ENCODE peak calls at places on chromosomes 6 and 20, in four cellular contexts. M is NCI-H774, X is lower lobe of right lung, G is NAMALWA. R is an unnamed sample.

GRCh38 chr20:17557675-17558006 is 12.2 kb upstream of the DSTN start:
- DNase-seq in M (peak; percentile 45), X (no peak), G (no peak), R (peak; percentile 57)

GRCh38 chr20:20070871-20071726 is 18.8 kb downstream of the CFAP61 start:
- DNase-seq in M (no peak), X (no peak), G (no peak), R (no peak)

GRCh38 chr20:52004720-52005119 is 186.9 kb downstream of the ZFP64 start:
- DNase-seq in M (no peak), X (no peak), G (no peak), R (peak; percentile 52)

GRCh38 chr6:138988469-138988834 is 399 bp upstream of the REPS1 start:
- DNase-seq in M (peak; percentile 64), X (no peak), G (peak; percentile 85), R (no peak)

GRCh38 chr6:1348675-1349074 is 36.8 kb downstream of the FOXQ1 start:
- DNase-seq in M (no peak), X (peak; percentile 67), G (no peak), R (no peak)

GRCh38 chr6:37920667-37921066 is 101.1 kb downstream of the ZFAND3 start:
- DNase-seq in M (peak; percentile 8), X (no peak), G (no peak), R (no peak)

GRCh38 chr6:30881987-30882763 is 2.1 kb upstream of the DDR1 start:
- DNase-seq in M (no peak), X (no peak), G (peak; percentile 32), R (no peak)

GRCh38 chr20:21361266-21361665 is 36.1 kb downstream of the NKX2-4 start:
- DNase-seq in M (no peak), X (no peak), G (no peak), R (no peak)

GRCh38 chr6:136326038-136326561 is 36.5 kb upstream of the BCLAF1 start:
- DNase-seq in M (peak; percentile 83), X (no peak), G (no peak), R (no peak)